ENCODE peak calls at places on chromosomes 3 and 15, in seven cellular contexts. F, P, L, J, C, Z and N are unnamed samples. For H3K4me1, the result is how much of the 10 kb centered on the place peaks cover.

GRCh38 chr3:191269289-191270085 is 59.7 kb upstream of the CCDC50 start:
- DNase-seq in L (peak), P (no peak), J (no peak), Z (no peak), F (no peak), C (no peak), N (no peak)

GRCh38 chr3:49716691-49717538 is 2.6 kb downstream of the AMIGO3 start:
- DNase-seq in L (no peak), J (no peak), F (peak), C (no peak), Z (peak), P (peak), N (no peak)

GRCh38 chr3:94069242-94069813 is 6.5 kb downstream of the NSUN3 start:
- DNase-seq in L (peak), F (no peak), Z (no peak), C (no peak), P (no peak), J (no peak), N (no peak)

GRCh38 chr15:57217716-57218598 is 158.3 kb upstream of the CGNL1 start:
- DNase-seq in L (peak), P (no peak), F (no peak), C (no peak), J (no peak), Z (no peak), N (no peak)

GRCh38 chr3:67375961-67376360 is 278.5 kb downstream of the SUCLG2 start:
- DNase-seq in C (no peak), P (no peak), F (no peak), Z (no peak), L (no peak), J (no peak), N (no peak)

GRCh38 chr3:132253262-132253878 is 63.8 kb upstream of the ACP3 start:
- DNase-seq in P (no peak), C (peak), F (no peak), L (peak), Z (no peak), J (no peak), N (no peak)

GRCh38 chr3:56914646-56915045 is 112.9 kb upstream of the ARHGEF3 start:
- DNase-seq in C (no peak), J (no peak), P (no peak), L (no peak), F (no peak), Z (no peak), N (no peak)

GRCh38 chr15:36430721-36431265 is 148.6 kb upstream of the CDIN1 start:
- DNase-seq in F (no peak), P (no peak), C (no peak), Z (no peak), J (no peak), L (no peak), N (no peak)

GRCh38 chr15:73388256-73388781 is 19.6 kb upstream of the HCN4 start:
- DNase-seq in J (no peak), F (no peak), P (peak), Z (no peak), L (peak), C (peak), N (no peak)

GRCh38 chr15:76058714-76059319 is 968 bp upstream of the TMEM266 start:
- DNase-seq in Z (peak), F (no peak), J (no peak), L (peak), C (no peak), P (no peak), N (no peak)

GRCh38 chr3:9659849-9660248 is 10.5 kb downstream of the MTMR14 start:
- DNase-seq in P (no peak), Z (no peak), C (no peak), L (no peak), F (no peak), J (no peak), N (no peak)

GRCh38 chr3:117793684-117794304 is 1084.2 kb downstream of the TUSC7 start:
- DNase-seq in L (peak), F (no peak), P (no peak), Z (no peak), C (no peak), J (no peak), N (no peak)

GRCh38 chr3:173938159-173938558 is 540.6 kb downstream of the NLGN1 start:
- DNase-seq in L (peak), J (no peak), P (no peak), C (no peak), F (no peak), Z (no peak), N (no peak)

GRCh38 chr3:59424268-59425010 is 374.6 kb upstream of the CFAP20DC start:
- DNase-seq in Z (no peak), F (no peak), P (no peak), C (no peak), L (peak), J (no peak), N (no peak)

GRCh38 chr15:68561146-68561545 is 17.6 kb upstream of the CORO2B start:
- DNase-seq in J (no peak), L (no peak), F (no peak), P (peak), C (no peak), Z (no peak), N (no peak)

GRCh38 chr3:183904833-183905780 is 20.4 kb upstream of the PARL start:
- DNase-seq in Z (no peak), J (no peak), L (no peak), F (no peak), P (no peak), C (no peak), N (no peak)

GRCh38 chr3:26596325-26596724 is 26.2 kb upstream of the LRRC3B start:
- DNase-seq in Z (no peak), F (no peak), C (no peak), L (no peak), P (no peak), J (no peak), N (no peak)

GRCh38 chr3:64234571-64234970 is 9.3 kb upstream of the PRICKLE2 start:
- DNase-seq in F (no peak), P (no peak), C (no peak), L (no peak), J (no peak), Z (no peak), N (no peak)

GRCh38 chr15:95875141-95875643 is 455.3 kb upstream of the NR2F2 start:
- DNase-seq in F (no peak), Z (no peak), C (no peak), J (no peak), L (peak), P (no peak), N (no peak)

GRCh38 chr3:141262306-141262705 is 30.7 kb downstream of the PXYLP1 start:
- DNase-seq in L (peak), J (no peak), Z (no peak), C (no peak), F (no peak), P (no peak), N (no peak)

GRCh38 chr3:181278468-181279238 is 289.1 kb upstream of the DNAJC19 start:
- DNase-seq in J (no peak), F (no peak), C (no peak), P (no peak), L (no peak), Z (no peak), N (no peak)

GRCh38 chr3:38646630-38647029 is 2.9 kb downstream of the SCN5A start:
- DNase-seq in Z (no peak), C (no peak), L (peak), J (no peak), P (no peak), F (no peak), N (no peak)

GRCh38 chr3:7787871-7788828 is 713.5 kb upstream of the LMCD1 start:
- DNase-seq in L (no peak), P (no peak), Z (no peak), J (no peak), C (no peak), F (no peak), N (no peak)

GRCh38 chr3:140225996-140226395 is 291.0 kb downstream of the CLSTN2 start:
- DNase-seq in P (no peak), Z (no peak), L (no peak), C (no peak), F (no peak), J (no peak), N (no peak)

GRCh38 chr3:71391361-71391760 is 192.2 kb downstream of the FOXP1 start:
- DNase-seq in L (no peak), F (no peak), J (no peak), Z (no peak), P (no peak), C (no peak), N (no peak)

GRCh38 chr3:71389191-71389590 is 194.3 kb downstream of the FOXP1 start:
- DNase-seq in J (no peak), P (no peak), F (no peak), Z (no peak), L (no peak), C (no peak), N (no peak)

GRCh38 chr3:71388535-71389120 is 194.9 kb downstream of the FOXP1 start:
- DNase-seq in P (no peak), J (no peak), L (no peak), F (no peak), C (no peak), Z (no peak), N (no peak)

GRCh38 chr3:71392277-71392676 is 191.3 kb downstream of the FOXP1 start:
- DNase-seq in Z (no peak), J (no peak), P (no peak), L (no peak), C (no peak), F (no peak), N (no peak)

GRCh38 chr3:71389911-71390573 is 193.5 kb downstream of the FOXP1 start:
- DNase-seq in J (peak), F (no peak), Z (peak), L (peak), P (no peak), C (no peak), N (peak)
- H3K4me3 ChIP-seq in J (peak), F (no peak), Z (peak), L (no peak), P (no peak), C (no peak), N (peak)

DNA sequence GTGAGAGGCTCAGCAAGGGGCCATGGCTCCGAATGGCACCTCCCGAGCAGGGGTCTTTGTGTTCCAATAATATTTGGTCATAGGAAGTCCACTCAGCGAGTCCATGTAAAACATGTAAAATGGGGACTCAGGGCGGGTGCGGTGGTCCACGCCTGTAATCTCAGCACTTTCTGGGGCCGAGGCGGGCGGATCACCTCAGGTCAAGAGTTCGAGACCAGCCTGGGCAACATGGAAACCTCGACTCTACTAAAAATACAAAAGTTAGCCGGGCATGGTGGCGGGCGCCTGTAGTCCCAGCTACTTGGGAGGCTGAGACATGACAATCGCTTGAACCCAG is 26.4 kb downstream of the EFCC1 start:
- DNase-seq in Z (no peak), L (no peak), J (no peak), F (no peak), P (no peak), C (no peak), N (no peak)
- H3K4me1 ChIP-seq in Z (under half), L (under half), J (under half), F (under half), P (under half), C (under half), N (under half)

GRCh38 chr3:159854500-159855124 is 134.0 kb upstream of the IL12A start:
- DNase-seq in F (no peak), C (peak), L (peak), Z (no peak), P (no peak), J (no peak), N (no peak)

GRCh38 chr3:159850481-159850880 is 138.2 kb upstream of the IL12A start:
- DNase-seq in F (no peak), C (no peak), Z (no peak), L (no peak), J (no peak), P (no peak), N (no peak)

GRCh38 chr3:159852256-159852655 is 136.4 kb upstream of the IL12A start:
- DNase-seq in F (no peak), L (peak), Z (no peak), P (no peak), C (no peak), J (no peak), N (no peak)

GRCh38 chr3:159853506-159853864 is 135.2 kb upstream of the IL12A start:
- DNase-seq in J (no peak), P (no peak), L (no peak), Z (no peak), C (no peak), F (no peak), N (no peak)

GRCh38 chr3:159852821-159853505 is 135.7 kb upstream of the IL12A start:
- DNase-seq in L (peak), C (no peak), J (no peak), F (no peak), P (peak), Z (peak), N (no peak)
- H3K4me3 ChIP-seq in L (peak), C (no peak), J (no peak), F (peak), P (no peak), Z (peak), N (no peak)

DNA sequence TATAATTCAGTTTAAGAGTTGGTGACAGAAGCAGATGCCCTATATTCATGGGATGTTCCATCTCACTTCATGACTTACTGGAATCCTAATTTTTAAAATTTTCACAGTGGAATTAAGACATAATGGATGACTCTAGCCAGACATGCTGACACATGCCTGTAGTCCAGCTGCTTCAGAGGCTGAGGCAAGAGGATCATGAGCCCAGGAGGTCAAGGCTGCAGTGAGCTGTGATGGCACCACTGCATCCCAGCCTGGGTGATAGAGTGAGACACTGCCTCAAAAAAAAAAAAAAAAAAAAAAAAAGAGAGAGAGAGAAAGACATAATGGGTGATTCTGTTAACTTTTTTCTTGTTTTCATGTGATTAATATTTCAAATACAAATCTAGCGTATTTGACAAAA is 123.6 kb downstream of the KLHL25 start:
- DNase-seq in J (no peak), Z (peak), F (no peak), C (no peak), P (no peak), L (no peak), N (no peak)
- H3K4me1 ChIP-seq in J (under half), Z (half or more), F (under half), C (under half), P (under half), L (under half), N (under half)